ENCODE peak calls at places on chromosome 18, in ten cellular contexts. J is B cell; I is CD4-positive, alpha-beta T cell; H is Calu3; Q is neural progenitor cell; G is fibroblast of mammary gland; E is pancreas; W is WERI-Rb-1; N is HCT116; K is tibial artery. T is an unnamed sample.

GRCh38 chr18:39198376-39198775 is 1632.8 kb upstream of the CELF4 start:
- DNase-seq in I (no peak), G (peak; percentile 25), E (no peak), Q (no peak), K (no peak), N (no peak), W (peak; percentile 18), J (no peak), H (peak; percentile 49), T (no peak)

GRCh38 chr18:61748024-61748423 is 144.8 kb downstream of the RNF152 start:
- DNase-seq in I (no peak), K (no peak), J (no peak), G (no peak), E (no peak), N (no peak), W (no peak), H (no peak), Q (peak; percentile 52), T (no peak)

GRCh38 chr18:24181806-24182205 is 42.9 kb downstream of the CABYR start:
- DNase-seq in K (no peak), W (no peak), G (no peak), H (no peak), N (no peak), E (no peak), J (no peak), I (no peak), Q (no peak), T (no peak)

GRCh38 chr18:13615432-13615861 is 110.9 kb downstream of the FAM210A start:
- DNase-seq in K (no peak), J (no peak), H (no peak), I (no peak), G (no peak), N (no peak), E (no peak), Q (no peak), W (no peak), T (no peak)

GRCh38 chr18:13099113-13099512 is 108.0 kb downstream of the CEP192 start:
- DNase-seq in K (no peak), N (no peak), H (no peak), G (no peak), W (no peak), Q (no peak), I (no peak), J (no peak), E (no peak), T (no peak)

GRCh38 chr18:45617284-45617683 is 2.0 kb downstream of the SLC14A2 start:
- DNase-seq in H (peak; percentile 49), Q (no peak), W (no peak), E (peak; percentile 18), G (peak; percentile 96), J (no peak), K (peak; percentile 93), N (peak; percentile 48), I (no peak), T (peak; percentile 79)

GRCh38 chr18:5415665-5416064 is 120.1 kb upstream of the ZBTB14 start:
- DNase-seq in E (no peak), H (no peak), W (no peak), Q (no peak), N (no peak), G (no peak), J (no peak), I (no peak), K (no peak), T (no peak)

GRCh38 chr18:79495591-79496071 is 99.9 kb downstream of the NFATC1 start:
- DNase-seq in J (no peak), I (no peak), N (no peak), K (peak; percentile 8), G (no peak), E (no peak), W (no peak), H (no peak), Q (no peak), T (no peak)

GRCh38 chr18:3380384-3380961 is 69.5 kb upstream of the TGIF1 start:
- DNase-seq in W (peak; percentile 29), Q (no peak), H (peak; percentile 15), E (no peak), N (peak; percentile 24), J (no peak), G (peak; percentile 82), I (no peak), K (peak; percentile 36), T (no peak)

GRCh38 chr18:73340135-73340934 is 472.5 kb upstream of the NETO1 start:
- DNase-seq in N (no peak), E (peak; percentile 33), H (peak; percentile 65), W (no peak), K (no peak), I (no peak), G (peak; percentile 45), Q (no peak), J (no peak), T (peak; percentile 46)

GRCh38 chr18:58335223-58335622 is 291.2 kb downstream of the NEDD4L start:
- DNase-seq in E (no peak), Q (peak; percentile 58), K (no peak), H (no peak), W (no peak), N (no peak), G (no peak), J (no peak), I (no peak), T (no peak)

GRCh38 chr18:60064271-60064670 is 164.5 kb downstream of the PMAIP1 start:
- DNase-seq in H (no peak), Q (no peak), I (no peak), W (no peak), N (no peak), E (no peak), J (no peak), K (no peak), G (peak; percentile 51), T (peak; percentile 53)

GRCh38 chr18:25056456-25056855 is 295.5 kb downstream of the ZNF521 start:
- DNase-seq in N (no peak), W (no peak), K (no peak), I (no peak), E (no peak), Q (no peak), G (no peak), H (no peak), J (no peak), T (no peak)

GRCh38 chr18:14086459-14087231 is 45.6 kb downstream of the ZNF519 start:
- DNase-seq in N (no peak), I (no peak), G (peak; percentile 53), H (no peak), W (peak; percentile 32), K (no peak), J (no peak), E (no peak), Q (peak; percentile 81), T (no peak)

DNA sequence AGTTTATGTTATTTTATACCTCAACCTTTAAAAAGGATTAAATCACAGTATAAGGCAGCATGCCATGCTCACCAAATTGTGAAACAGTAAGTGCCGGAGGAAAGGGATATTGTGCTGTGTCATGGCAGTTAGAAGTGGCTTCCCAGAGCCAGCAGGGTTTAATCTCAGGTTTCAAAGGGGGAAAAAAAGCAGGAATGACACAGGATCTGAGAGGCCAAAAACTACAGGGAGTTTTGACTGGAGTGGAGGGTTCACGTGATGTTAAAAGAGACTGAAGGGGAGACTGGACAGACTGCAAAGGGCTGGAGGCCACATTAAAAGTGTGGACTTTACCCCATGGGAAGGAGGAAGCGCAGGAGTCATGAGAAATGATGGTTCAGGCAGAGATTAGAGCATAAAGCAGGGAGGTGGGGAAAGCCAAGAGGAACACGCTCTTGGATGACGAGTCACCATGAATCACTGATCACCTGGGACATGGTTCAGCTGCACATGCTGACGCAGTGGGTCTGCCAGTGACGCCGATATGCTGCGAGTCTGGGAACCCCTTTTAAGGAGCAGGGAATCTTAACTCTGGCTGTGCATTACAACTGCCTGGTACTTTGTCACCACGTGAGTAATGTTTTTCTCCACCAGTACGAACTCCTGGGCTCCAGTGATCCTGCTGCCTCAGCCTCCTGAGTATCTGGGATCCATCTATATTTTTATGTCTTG is 6.1 kb downstream of the CHMP1B start:
- DNase-seq in H (peak; percentile 83), I (no peak), Q (peak; percentile 73), W (no peak), E (peak; percentile 21), N (peak; percentile 95), J (no peak), G (peak; percentile 100), K (peak; percentile 75), T (peak; percentile 99)
- TF ChIP-seq CTCF in H (no peak), I (no peak), Q (no peak), W (no peak), E (no peak), N (no peak), J (no peak), G (no peak), K (no peak), T (no peak)

GRCh38 chr18:26655614-26656400 is 107.5 kb upstream of the KCTD1 start:
- DNase-seq in J (no peak), Q (peak; percentile 76), N (no peak), W (peak; percentile 68), H (peak; percentile 55), G (peak; percentile 31), K (peak; percentile 39), I (no peak), E (peak; percentile 70), T (peak; percentile 5)
- TF ChIP-seq CTCF in J (no peak), Q (peak; percentile 24), N (no peak), W (no peak), H (peak; percentile 41), G (peak; percentile 1), K (peak; percentile 19), I (no peak), E (no peak), T (peak; percentile 33)

GRCh38 chr18:41905786-41906527 is 49.1 kb upstream of the PIK3C3 start:
- DNase-seq in W (peak; percentile 75), H (no peak), I (no peak), G (no peak), K (no peak), N (no peak), E (no peak), J (no peak), Q (peak; percentile 56), T (peak; percentile 29)

DNA sequence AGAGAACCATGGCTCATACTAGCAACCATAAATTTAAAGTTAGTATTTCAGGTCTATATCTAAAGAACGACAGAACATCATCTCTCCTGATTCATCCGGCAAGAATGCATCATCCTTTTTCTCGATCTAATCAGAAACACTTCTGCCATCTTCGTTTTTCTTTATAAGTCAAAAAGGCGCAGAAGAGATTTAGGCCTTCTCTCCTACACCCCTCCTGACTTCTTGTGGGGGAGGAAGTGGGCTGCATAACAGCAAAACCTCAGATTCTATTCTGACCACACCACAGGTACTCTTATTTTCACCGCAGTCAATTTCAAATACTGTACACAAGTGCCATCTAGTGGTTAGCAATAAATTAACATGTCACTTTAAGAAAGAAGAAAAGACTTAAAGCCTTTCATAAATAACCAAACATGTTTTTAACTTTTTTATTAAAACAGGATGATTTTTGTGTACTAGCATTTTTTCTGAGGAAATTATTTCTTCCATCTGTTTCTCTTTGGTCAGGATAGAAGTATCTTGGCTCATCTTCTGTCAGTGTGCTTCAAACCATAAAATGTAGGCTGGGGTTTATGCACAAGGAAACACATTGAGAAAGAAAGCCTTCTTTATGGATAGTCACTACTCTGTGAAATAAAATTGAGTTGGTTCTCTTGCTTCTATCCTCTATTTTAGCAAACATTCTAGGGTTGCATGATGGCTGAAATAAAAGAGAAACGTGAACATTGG is 48.3 kb upstream of the PIK3C3 start:
- DNase-seq in G (peak; percentile 62), N (peak; percentile 15), W (no peak), I (peak; percentile 5), K (no peak), J (no peak), H (no peak), Q (peak; percentile 59), E (no peak), T (peak; percentile 62)
- TF ChIP-seq CTCF in G (peak; percentile 57), N (peak; percentile 36), W (peak; percentile 16), I (peak; percentile 93), K (peak; percentile 60), J (peak; percentile 87), H (peak; percentile 61), Q (peak; percentile 83), E (peak; percentile 25), T (peak; percentile 93)

GRCh38 chr18:75130591-75131274 is 78.2 kb downstream of the PTGR3 start:
- DNase-seq in K (no peak), E (no peak), J (no peak), Q (peak; percentile 11), W (peak; percentile 4), H (no peak), N (no peak), I (no peak), G (peak; percentile 25), T (no peak)
- TF ChIP-seq CTCF in K (no peak), E (no peak), J (no peak), Q (no peak), W (no peak), H (no peak), N (no peak), I (no peak), G (peak; percentile 40), T (peak; percentile 50)

T was measured in HFFc6.